ENCODE peak calls at places on chromosomes 5 and 9, in seven cellular contexts. F, A, O, I, H, V and S are unnamed samples.

GRCh38 chr5:122726990-122727616 is 47.8 kb upstream of the SNX2 start:
- DNase-seq in H (no peak), V (no peak), A (no peak), I (peak; percentile 7), F (no peak), O (no peak), S (peak; percentile 87)

GRCh38 chr5:150557507-150557872 is 49.6 kb downstream of the NDST1 start:
- DNase-seq in A (no peak), V (no peak), H (no peak), I (no peak), F (no peak), O (no peak), S (no peak)

GRCh38 chr5:106414342-106414741 is 1256.4 kb downstream of the EFNA5 start:
- DNase-seq in I (no peak), H (no peak), F (no peak), A (no peak), V (no peak), O (no peak), S (no peak)

GRCh38 chr9:1434082-1434481 is 383.9 kb downstream of the DMRT2 start:
- DNase-seq in F (no peak), H (no peak), V (no peak), O (no peak), A (no peak), I (no peak), S (peak; percentile 12)

GRCh38 chr9:31243386-31243785 is 1141.1 kb upstream of the ACO1 start:
- DNase-seq in A (no peak), V (no peak), I (no peak), H (no peak), O (no peak), F (no peak), S (no peak)

GRCh38 chr9:135330685-135331590 is 148.6 kb upstream of the PPP1R26 start:
- DNase-seq in I (no peak), V (no peak), A (no peak), H (no peak), O (no peak), F (no peak), S (no peak)

GRCh38 chr9:131667576-131667975 is 72.3 kb downstream of the RAPGEF1 start:
- DNase-seq in I (no peak), F (no peak), H (no peak), O (no peak), A (no peak), V (peak; percentile 64), S (no peak)

GRCh38 chr5:109997191-109997590 is 307.5 kb downstream of the MAN2A1 start:
- DNase-seq in I (no peak), H (no peak), O (no peak), F (no peak), V (no peak), A (no peak), S (no peak)

GRCh38 chr9:136626740-136627642 is 35.7 kb upstream of the EGFL7 start:
- DNase-seq in A (no peak), F (peak; percentile 66), V (peak; percentile 38), H (peak; percentile 89), O (no peak), I (no peak), S (peak; percentile 66)

GRCh38 chr5:130720355-130720754 is 444.7 kb downstream of the HINT1 start:
- DNase-seq in F (peak; percentile 69), O (no peak), A (no peak), H (peak; percentile 39), V (no peak), I (peak; percentile 1), S (peak; percentile 58)
- TF ChIP-seq CTCF in F (peak; percentile 65), O (no peak), A (no peak), H (peak; percentile 59), V (no peak), I (peak; percentile 49), S (peak; percentile 78)

DNA sequence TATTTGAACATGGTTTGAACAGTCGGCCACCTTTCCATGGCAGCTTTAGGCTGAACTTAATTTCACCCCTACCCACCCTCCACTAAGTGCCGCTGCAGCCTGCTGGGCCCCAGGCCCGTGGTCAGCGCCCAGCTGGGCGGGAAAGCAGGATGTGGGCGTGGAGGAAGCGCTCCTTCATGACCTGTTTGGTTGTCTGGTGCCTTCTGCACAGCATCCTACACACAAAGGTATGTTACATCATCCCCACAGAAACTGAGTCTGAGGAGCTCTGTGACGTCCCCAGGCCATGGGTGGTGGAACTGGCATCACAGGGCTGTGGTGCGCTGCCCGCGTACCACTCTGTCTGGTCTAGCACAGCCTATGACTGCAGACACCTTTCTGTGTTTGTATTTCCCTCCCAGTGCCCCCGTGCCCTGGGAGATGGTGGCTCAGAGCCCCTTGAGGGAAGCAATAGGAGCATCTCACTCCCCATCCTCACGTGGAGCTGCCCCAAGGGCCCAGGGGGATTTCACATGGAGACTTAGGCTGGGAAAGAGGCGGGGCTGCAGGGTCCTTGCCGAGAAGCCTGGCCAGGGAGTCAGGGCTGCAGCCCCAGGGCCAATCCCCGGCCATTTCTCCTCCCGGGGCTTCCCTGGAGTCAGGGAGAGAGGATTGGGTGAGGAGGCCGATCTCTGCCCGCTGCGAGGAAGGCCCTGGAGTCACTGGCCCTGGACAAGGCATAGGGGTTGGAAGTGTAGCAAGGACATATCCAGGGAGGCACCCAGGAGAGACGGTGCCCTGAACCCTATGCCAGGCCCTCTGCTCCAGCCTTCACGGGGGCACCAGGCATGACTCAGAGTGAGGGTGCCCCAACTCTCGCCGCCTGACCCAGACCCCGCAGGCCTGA is 37.5 kb upstream of the SUSD3 start:
- DNase-seq in H (no peak), V (no peak), A (no peak), I (no peak), F (no peak), O (peak; percentile 15), S (no peak)
- TF ChIP-seq CTCF in H (no peak), V (no peak), A (no peak), I (no peak), F (no peak), O (no peak), S (no peak)

GRCh38 chr5:36414869-36415282 is 113.2 kb upstream of the RANBP3L start:
- DNase-seq in H (peak; percentile 24), F (peak; percentile 79), O (no peak), A (no peak), I (peak; percentile 19), V (no peak), S (peak; percentile 58)
- TF ChIP-seq CTCF in H (peak; percentile 52), F (peak; percentile 66), O (peak; percentile 82), A (peak; percentile 40), I (peak; percentile 29), V (peak; percentile 56), S (peak; percentile 76)

DNA sequence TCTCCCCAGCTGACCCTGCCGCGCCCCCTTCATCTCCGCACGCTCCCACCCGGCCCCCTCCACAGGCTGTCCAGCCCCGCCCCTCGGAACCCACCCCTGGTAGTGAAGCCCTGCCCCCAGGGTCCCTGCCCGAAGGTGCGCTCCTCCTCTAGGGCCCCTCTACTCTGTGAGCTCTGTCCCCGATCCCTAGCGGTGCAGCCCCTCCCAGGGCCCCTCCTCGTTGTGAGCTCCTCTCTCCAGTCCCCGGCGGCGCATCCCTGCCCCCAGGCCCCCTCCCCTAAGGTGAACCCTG is 746 bp downstream of the CFAP90 start:
- DNase-seq in V (no peak), I (no peak), O (no peak), H (peak; percentile 6), F (peak; percentile 40), A (no peak), S (no peak)
- TF ChIP-seq CTCF in V (no peak), I (no peak), O (no peak), H (no peak), F (no peak), A (no peak), S (no peak)

GRCh38 chr9:133457233-133457632 is 2.5 kb upstream of the CACFD1 start:
- DNase-seq in I (no peak), F (no peak), H (peak; percentile 20), V (no peak), O (no peak), A (no peak), S (no peak)

GRCh38 chr9:133456409-133456808 is 3.4 kb upstream of the CACFD1 start:
- DNase-seq in V (no peak), O (no peak), H (no peak), I (no peak), F (no peak), A (no peak), S (no peak)

GRCh38 chr9:133455936-133456335 is 3.8 kb upstream of the CACFD1 start:
- DNase-seq in I (no peak), O (no peak), V (no peak), F (no peak), H (no peak), A (no peak), S (no peak)

GRCh38 chr9:133458643-133459312 is 1.0 kb upstream of the CACFD1 start:
- DNase-seq in A (no peak), O (no peak), I (no peak), H (peak; percentile 41), F (no peak), V (peak; percentile 70), S (no peak)

GRCh38 chr9:133457748-133458147 is 2.0 kb upstream of the CACFD1 start:
- DNase-seq in H (no peak), O (no peak), I (no peak), V (no peak), A (no peak), F (no peak), S (no peak)
- TF ChIP-seq CTCF in H (no peak), O (no peak), I (no peak), V (no peak), A (no peak), F (no peak), S (no peak)

DNA sequence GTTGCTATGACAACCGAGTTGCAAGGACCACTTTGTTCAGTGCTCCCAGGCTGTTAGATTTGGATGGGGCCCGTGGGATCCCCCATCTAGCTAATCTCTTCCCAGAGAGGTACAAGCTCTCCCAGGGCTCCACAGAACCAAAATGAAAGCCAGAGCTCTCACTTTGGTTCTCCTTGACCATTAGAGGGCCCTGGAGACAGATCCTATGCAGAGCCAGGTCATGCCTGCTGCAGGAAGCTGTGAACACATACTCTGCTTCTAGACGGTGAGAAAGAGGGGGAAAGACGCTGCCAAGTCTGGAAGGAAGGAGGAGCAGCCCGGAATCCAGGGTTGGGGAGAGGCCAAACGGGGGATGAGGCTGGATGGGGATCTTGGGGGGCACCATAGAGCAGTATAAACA is 224.5 kb downstream of the GABBR2 start:
- DNase-seq in I (no peak), V (no peak), O (no peak), A (no peak), F (no peak), H (no peak), S (no peak)
- TF ChIP-seq CTCF in I (no peak), V (no peak), O (no peak), A (no peak), F (no peak), H (no peak), S (no peak)

GRCh38 chr5:35233121-35233520 is 2.8 kb upstream of the PRLR start:
- DNase-seq in H (no peak), F (no peak), A (no peak), V (no peak), O (no peak), I (no peak), S (no peak)

GRCh38 chr5:35230043-35230611 is at the start of gene PRLR:
- DNase-seq in H (peak; percentile 69), O (peak; percentile 44), F (peak; percentile 77), A (peak; percentile 48), V (peak; percentile 51), I (no peak), S (peak; percentile 26)

GRCh38 chr5:35228304-35228703 is 2.0 kb downstream of the PRLR start:
- DNase-seq in V (no peak), A (no peak), F (no peak), I (no peak), O (no peak), H (no peak), S (no peak)

GRCh38 chr5:35232124-35232523 is 1.8 kb upstream of the PRLR start:
- DNase-seq in A (no peak), F (no peak), H (no peak), I (no peak), V (no peak), O (no peak), S (no peak)

GRCh38 chr5:35229076-35230042 is 928 bp downstream of the PRLR start:
- DNase-seq in V (peak; percentile 48), A (no peak), O (no peak), F (peak; percentile 77), I (no peak), H (peak; percentile 58), S (peak; percentile 44)
- TF ChIP-seq CTCF in V (peak; percentile 16), A (no peak), O (no peak), F (peak; percentile 53), I (no peak), H (peak; percentile 79), S (no peak)